ENCODE peak calls at places on chromosome 2, in six cellular contexts. A, X, I, S, Q and F are unnamed samples.

GRCh38 chr2:18404141-18404540 is 156.3 kb downstream of the RDH14 start:
- DNase-seq in X (no peak), I (no peak), A (no peak), S (no peak), Q (no peak), F (no peak)

GRCh38 chr2:18837233-18837632 is 247.9 kb upstream of the NT5C1B start:
- DNase-seq in X (no peak), I (no peak), S (no peak), A (no peak), Q (peak), F (no peak)

GRCh38 chr2:105180491-105180972 is 61.0 kb upstream of the GPR45 start:
- DNase-seq in S (peak), A (no peak), Q (no peak), I (no peak), X (no peak), F (no peak)

GRCh38 chr2:28590496-28591301 is 94.8 kb downstream of the PLB1 start:
- DNase-seq in Q (no peak), I (no peak), X (no peak), A (no peak), S (no peak), F (no peak)

GRCh38 chr2:172710584-172711024 is 25.0 kb upstream of the RAPGEF4 start:
- DNase-seq in A (peak), S (no peak), I (no peak), X (peak), Q (peak), F (peak)

GRCh38 chr2:46367286-46367685 is 70.1 kb downstream of the EPAS1 start:
- DNase-seq in S (no peak), X (no peak), A (no peak), Q (no peak), I (no peak), F (no peak)

GRCh38 chr2:126634273-126634861 is 21.6 kb upstream of the GYPC start:
- DNase-seq in X (no peak), S (no peak), Q (peak), I (no peak), A (no peak), F (no peak)

GRCh38 chr2:219637842-219638185 is 10.4 kb downstream of the SLC4A3 start:
- DNase-seq in A (no peak), I (no peak), S (no peak), X (no peak), Q (no peak), F (no peak)

GRCh38 chr2:129192117-129192516 is 787.3 kb upstream of the RAB6C start:
- DNase-seq in X (no peak), Q (peak), S (no peak), A (no peak), I (no peak), F (no peak)